ENCODE peak calls at places on chromosomes 16 and 17, in seven cellular contexts. One of them, this sample, is unnamed.

GRCh38 chr16:58028541-58029070 is 3.1 kb downstream of the MMP15 start:
- DNase-seq in HepG2: no peak
- DNase-seq in H9: peak; percentile 53
- DNase-seq in hepatocyte: no peak
- DNase-seq in fibroblast of lung: no peak
- DNase-seq in PC-3: no peak
- DNase-seq in GM23338: peak; percentile 30
- DNase-seq in this sample: no peak

GRCh38 chr17:79757140-79757745 is 20.7 kb upstream of the CBX2 start:
- DNase-seq in HepG2: no peak
- DNase-seq in H9: no peak
- DNase-seq in hepatocyte: no peak
- DNase-seq in fibroblast of lung: no peak
- DNase-seq in PC-3: no peak
- DNase-seq in GM23338: no peak
- DNase-seq in this sample: no peak

GRCh38 chr17:65027305-65027704 is 29.2 kb downstream of the GNA13 start:
- DNase-seq in HepG2: peak; percentile 15
- DNase-seq in H9: peak; percentile 63
- DNase-seq in hepatocyte: peak; percentile 32
- DNase-seq in fibroblast of lung: peak; percentile 69
- DNase-seq in PC-3: peak; percentile 96
- DNase-seq in GM23338: peak; percentile 75
- DNase-seq in this sample: peak; percentile 27

GRCh38 chr16:4531816-4532215 is 6.8 kb downstream of the CDIP1 start:
- DNase-seq in HepG2: no peak
- DNase-seq in H9: no peak
- DNase-seq in hepatocyte: no peak
- DNase-seq in fibroblast of lung: no peak
- DNase-seq in PC-3: no peak
- DNase-seq in GM23338: no peak
- DNase-seq in this sample: no peak

GRCh38 chr16:67286441-67287235 is 7.3 kb downstream of the PLEKHG4 start:
- DNase-seq in HepG2: no peak
- DNase-seq in H9: no peak
- DNase-seq in hepatocyte: no peak
- DNase-seq in fibroblast of lung: no peak
- DNase-seq in PC-3: no peak
- DNase-seq in GM23338: no peak
- DNase-seq in this sample: no peak

GRCh38 chr16:85168732-85169256 is 56.5 kb upstream of the CIBAR2 start:
- DNase-seq in HepG2: no peak
- DNase-seq in H9: no peak
- DNase-seq in hepatocyte: peak; percentile 72
- DNase-seq in fibroblast of lung: peak; percentile 61
- DNase-seq in PC-3: peak; percentile 31
- DNase-seq in GM23338: peak; percentile 76
- DNase-seq in this sample: peak; percentile 86

GRCh38 chr16:15650698-15651161 is 685 bp downstream of the NDE1 start:
- DNase-seq in HepG2: no peak
- DNase-seq in H9: peak; percentile 39
- DNase-seq in hepatocyte: peak; percentile 23
- DNase-seq in fibroblast of lung: peak; percentile 31
- DNase-seq in PC-3: peak; percentile 21
- DNase-seq in GM23338: peak; percentile 75
- DNase-seq in this sample: peak; percentile 60

GRCh38 chr17:16939606-16940115 is 32.3 kb downstream of the TNFRSF13B start:
- DNase-seq in HepG2: no peak
- DNase-seq in H9: peak; percentile 39
- DNase-seq in hepatocyte: peak; percentile 4
- DNase-seq in fibroblast of lung: no peak
- DNase-seq in PC-3: no peak
- DNase-seq in GM23338: no peak
- DNase-seq in this sample: no peak

GRCh38 chr16:85984211-85984880 is 85.4 kb downstream of the IRF8 start:
- DNase-seq in HepG2: no peak
- DNase-seq in H9: no peak
- DNase-seq in hepatocyte: no peak
- DNase-seq in fibroblast of lung: no peak
- DNase-seq in PC-3: no peak
- DNase-seq in GM23338: no peak
- DNase-seq in this sample: no peak

GRCh38 chr16:85914423-85914794 is 15.4 kb downstream of the IRF8 start:
- DNase-seq in HepG2: no peak
- DNase-seq in H9: no peak
- DNase-seq in hepatocyte: no peak
- DNase-seq in fibroblast of lung: no peak
- DNase-seq in PC-3: no peak
- DNase-seq in GM23338: no peak
- DNase-seq in this sample: no peak

GRCh38 chr17:80750263-80750662 is 205.6 kb downstream of the RPTOR start:
- DNase-seq in HepG2: no peak
- DNase-seq in H9: peak; percentile 31
- DNase-seq in hepatocyte: no peak
- DNase-seq in fibroblast of lung: no peak
- DNase-seq in PC-3: no peak
- DNase-seq in GM23338: no peak
- DNase-seq in this sample: no peak

GRCh38 chr17:19013226-19013625 is 8.7 kb upstream of the FAM83G start:
- DNase-seq in HepG2: no peak
- DNase-seq in H9: no peak
- DNase-seq in hepatocyte: no peak
- DNase-seq in fibroblast of lung: no peak
- DNase-seq in PC-3: no peak
- DNase-seq in GM23338: no peak
- DNase-seq in this sample: no peak

GRCh38 chr17:7260151-7260550 is 2.1 kb downstream of the CLDN7 start:
- DNase-seq in HepG2: no peak
- DNase-seq in H9: no peak
- DNase-seq in hepatocyte: peak; percentile 21
- DNase-seq in fibroblast of lung: no peak
- DNase-seq in PC-3: no peak
- DNase-seq in GM23338: no peak
- DNase-seq in this sample: no peak

GRCh38 chr17:50157891-50158290 is 7.4 kb upstream of the PPP1R9B start:
- DNase-seq in HepG2: no peak
- DNase-seq in H9: no peak
- DNase-seq in hepatocyte: no peak
- DNase-seq in fibroblast of lung: no peak
- DNase-seq in PC-3: no peak
- DNase-seq in GM23338: no peak
- DNase-seq in this sample: no peak

GRCh38 chr16:11857161-11857560 is 5.8 kb upstream of the RSL1D1 start:
- DNase-seq in HepG2: no peak
- DNase-seq in H9: no peak
- DNase-seq in hepatocyte: no peak
- DNase-seq in fibroblast of lung: peak; percentile 60
- DNase-seq in PC-3: peak; percentile 24
- DNase-seq in GM23338: no peak
- DNase-seq in this sample: no peak

GRCh38 chr16:20380782-20381181 is 23.8 kb downstream of the PDILT start:
- DNase-seq in HepG2: no peak
- DNase-seq in H9: no peak
- DNase-seq in hepatocyte: peak; percentile 53
- DNase-seq in fibroblast of lung: no peak
- DNase-seq in PC-3: no peak
- DNase-seq in GM23338: no peak
- DNase-seq in this sample: no peak

GRCh38 chr16:642189-643049 is 791 bp downstream of the MCRIP2 start:
- DNase-seq in HepG2: peak; percentile 60
- DNase-seq in H9: no peak
- DNase-seq in hepatocyte: peak; percentile 82
- DNase-seq in fibroblast of lung: no peak
- DNase-seq in PC-3: peak; percentile 26
- DNase-seq in GM23338: peak; percentile 63
- DNase-seq in this sample: peak; percentile 54

GRCh38 chr16:19691161-19691850 is 26.7 kb downstream of the KNOP1 start:
- DNase-seq in HepG2: no peak
- DNase-seq in H9: no peak
- DNase-seq in hepatocyte: no peak
- DNase-seq in fibroblast of lung: no peak
- DNase-seq in PC-3: peak; percentile 53
- DNase-seq in GM23338: no peak
- DNase-seq in this sample: no peak

DNA sequence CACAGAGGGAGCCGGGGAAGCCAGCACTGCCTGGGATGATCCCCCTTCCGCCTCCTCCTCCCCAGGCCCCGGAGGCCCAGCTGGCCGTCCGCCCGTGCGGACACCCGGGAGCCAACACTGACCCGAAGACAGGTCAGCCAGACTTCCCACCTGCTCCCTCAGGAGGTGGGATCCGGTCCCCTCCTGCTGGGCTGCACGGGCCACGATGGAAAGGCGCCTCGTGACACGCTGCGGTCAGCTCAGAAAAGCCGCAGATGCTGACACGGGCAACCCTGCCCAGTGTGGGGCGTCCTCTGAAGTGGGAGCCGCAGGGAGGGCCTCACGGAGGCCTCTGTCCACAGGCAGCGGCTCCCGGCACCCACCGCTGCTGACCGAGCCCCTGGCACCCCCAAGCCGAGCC is 49.3 kb downstream of the CBFA2T3 start:
- DNase-seq in HepG2: no peak
- DNase-seq in H9: no peak
- DNase-seq in hepatocyte: no peak
- DNase-seq in fibroblast of lung: no peak
- DNase-seq in PC-3: no peak
- DNase-seq in GM23338: no peak
- DNase-seq in this sample: no peak
- H4K20me1 ChIP-seq in HepG2: peaks cover 10% of the 10 kb centered on the region
- H4K20me1 ChIP-seq in H9: no peaks in the 10 kb centered on the region
- H4K20me1 ChIP-seq in hepatocyte: no peaks in the 10 kb centered on the region
- H4K20me1 ChIP-seq in fibroblast of lung: no peaks in the 10 kb centered on the region
- H4K20me1 ChIP-seq in PC-3: no peaks in the 10 kb centered on the region
- H4K20me1 ChIP-seq in GM23338: no peaks in the 10 kb centered on the region
- H4K20me1 ChIP-seq in this sample: no peaks in the 10 kb centered on the region

GRCh38 chr16:3099395-3099731 is 269 bp upstream of the ZSCAN10 start:
- DNase-seq in HepG2: no peak
- DNase-seq in H9: no peak
- DNase-seq in hepatocyte: no peak
- DNase-seq in fibroblast of lung: no peak
- DNase-seq in PC-3: no peak
- DNase-seq in GM23338: no peak
- DNase-seq in this sample: peak; percentile 43
- H3K4me2 ChIP-seq in HepG2: peak overlapping the region; percentile 86
- H3K4me2 ChIP-seq in H9: peak overlapping the region; percentile 94
- H3K4me2 ChIP-seq in hepatocyte: peak overlapping the region; percentile 79
- H3K4me2 ChIP-seq in fibroblast of lung: no peak overlapping the region
- H3K4me2 ChIP-seq in PC-3: no peak overlapping the region
- H3K4me2 ChIP-seq in GM23338: peak overlapping the region; percentile 85
- H3K4me2 ChIP-seq in this sample: peak overlapping the region; percentile 81

GRCh38 chr17:12730931-12731521 is 58.3 kb upstream of the ARHGAP44 start:
- DNase-seq in HepG2: no peak
- DNase-seq in H9: peak; percentile 89
- DNase-seq in hepatocyte: peak; percentile 87
- DNase-seq in fibroblast of lung: peak; percentile 51
- DNase-seq in PC-3: peak; percentile 41
- DNase-seq in GM23338: peak; percentile 68
- DNase-seq in this sample: peak; percentile 45

GRCh38 chr17:12729086-12729485 is 60.2 kb upstream of the ARHGAP44 start:
- DNase-seq in HepG2: no peak
- DNase-seq in H9: peak; percentile 27
- DNase-seq in hepatocyte: no peak
- DNase-seq in fibroblast of lung: no peak
- DNase-seq in PC-3: no peak
- DNase-seq in GM23338: no peak
- DNase-seq in this sample: no peak

GRCh38 chr17:12730421-12730820 is 58.9 kb upstream of the ARHGAP44 start:
- DNase-seq in HepG2: no peak
- DNase-seq in H9: no peak
- DNase-seq in hepatocyte: no peak
- DNase-seq in fibroblast of lung: no peak
- DNase-seq in PC-3: no peak
- DNase-seq in GM23338: no peak
- DNase-seq in this sample: no peak

GRCh38 chr17:12732366-12732765 is 56.9 kb upstream of the ARHGAP44 start:
- DNase-seq in HepG2: no peak
- DNase-seq in H9: no peak
- DNase-seq in hepatocyte: no peak
- DNase-seq in fibroblast of lung: no peak
- DNase-seq in PC-3: no peak
- DNase-seq in GM23338: no peak
- DNase-seq in this sample: no peak

DNA sequence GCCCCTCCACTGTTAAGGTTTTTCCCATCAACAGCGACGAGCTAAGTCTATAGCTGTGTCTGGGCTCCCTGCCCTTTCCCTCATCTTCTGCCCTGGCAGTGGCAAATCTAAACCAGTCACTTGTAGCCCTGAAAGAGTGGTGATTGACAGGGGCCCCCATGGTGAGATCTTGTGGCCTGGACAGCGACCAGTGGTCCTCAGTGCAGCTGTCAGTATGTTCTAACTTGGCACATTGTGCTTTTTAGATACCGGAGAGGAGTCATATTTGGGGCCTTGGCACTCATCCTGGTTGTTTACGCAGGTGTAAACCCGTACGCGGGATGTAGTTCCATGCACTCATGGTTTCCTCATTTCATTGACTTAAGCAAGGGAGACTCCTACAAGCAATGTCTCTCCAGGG is 57.5 kb upstream of the ARHGAP44 start:
- DNase-seq in HepG2: no peak
- DNase-seq in H9: peak; percentile 30
- DNase-seq in hepatocyte: no peak
- DNase-seq in fibroblast of lung: no peak
- DNase-seq in PC-3: no peak
- DNase-seq in GM23338: no peak
- DNase-seq in this sample: no peak
- TF ChIP-seq CTCF in HepG2: no peak
- TF ChIP-seq CTCF in H9: no peak
- TF ChIP-seq CTCF in hepatocyte: no peak
- TF ChIP-seq CTCF in fibroblast of lung: no peak
- TF ChIP-seq CTCF in PC-3: no peak
- TF ChIP-seq CTCF in GM23338: no peak
- TF ChIP-seq CTCF in this sample: no peak

DNA sequence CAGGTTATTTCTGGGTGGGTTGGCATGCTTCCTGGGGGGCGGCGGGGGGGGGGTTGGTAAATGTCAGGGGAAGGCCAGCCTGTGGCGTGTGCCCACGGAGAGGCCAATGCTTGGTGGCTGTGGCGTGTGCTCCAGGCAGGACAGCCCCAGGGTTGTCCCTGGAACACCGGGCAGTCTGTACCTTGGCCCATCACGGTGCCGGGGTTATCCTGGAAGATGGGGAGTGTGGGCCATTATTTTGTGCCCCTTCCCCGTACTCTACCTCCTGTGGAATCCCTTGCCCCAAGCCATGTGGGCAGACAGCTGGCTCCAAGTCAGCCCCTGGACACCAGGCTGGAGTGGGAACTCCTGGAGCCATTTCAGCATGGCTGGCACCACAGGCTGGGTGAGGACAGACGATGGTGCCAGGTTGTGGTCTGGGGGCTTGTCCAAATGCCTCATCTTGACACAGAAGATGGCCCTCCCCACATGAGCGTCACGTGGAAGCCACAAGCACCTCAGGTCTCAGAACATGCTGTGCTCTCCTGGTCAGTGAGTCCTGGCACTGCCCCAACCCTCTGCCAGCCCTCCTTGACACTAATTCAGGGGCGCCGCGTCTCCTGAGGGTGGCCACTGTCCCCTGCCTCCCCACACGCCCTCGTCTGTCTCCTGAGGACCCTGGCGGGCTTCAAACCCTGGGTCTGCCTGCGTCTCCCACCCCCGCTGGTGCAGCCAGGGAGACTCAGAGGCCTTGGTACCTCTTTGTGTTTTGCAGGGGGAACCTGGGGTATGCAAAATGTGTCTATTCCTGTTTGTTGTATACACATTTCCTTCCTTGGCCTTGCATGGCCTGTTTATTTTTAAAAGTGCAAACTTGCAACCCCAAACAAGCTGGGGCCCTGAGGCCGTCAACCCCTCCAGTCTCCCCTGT is 4.3 kb downstream of the SLC16A3 start:
- DNase-seq in HepG2: no peak
- DNase-seq in H9: no peak
- DNase-seq in hepatocyte: no peak
- DNase-seq in fibroblast of lung: no peak
- DNase-seq in PC-3: no peak
- DNase-seq in GM23338: no peak
- DNase-seq in this sample: no peak
- H4K20me1 ChIP-seq in HepG2: peaks cover 86% of the 10 kb centered on the region
- H4K20me1 ChIP-seq in H9: no peaks in the 10 kb centered on the region
- H4K20me1 ChIP-seq in hepatocyte: peaks cover 27% of the 10 kb centered on the region
- H4K20me1 ChIP-seq in fibroblast of lung: no peaks in the 10 kb centered on the region
- H4K20me1 ChIP-seq in PC-3: peaks cover 69% of the 10 kb centered on the region
- H4K20me1 ChIP-seq in GM23338: no peaks in the 10 kb centered on the region
- H4K20me1 ChIP-seq in this sample: peaks cover 72% of the 10 kb centered on the region

This sample was measured in neural progenitor cell.